ENCODE peak calls at places on chromosomes 6 and 20, in five cellular contexts. R is HepG2, L is K562, N is SK-N-SH, X is H1. G is an unnamed sample.

GRCh38 chr20:59392741-59393140 is 92.3 kb downstream of the EDN3 start:
- DNase-seq in L (no peak), N (no peak), X (no peak), R (no peak), G (no peak)

GRCh38 chr6:26270121-26270861 is 94.7 kb upstream of the BTN3A2 start:
- DNase-seq in N (no peak), X (no peak), L (no peak), R (no peak), G (no peak)

GRCh38 chr20:57667924-57668782 is 41.7 kb downstream of the PMEPA1 start:
- DNase-seq in N (no peak), R (no peak), L (no peak), X (no peak), G (no peak)

GRCh38 chr6:27873101-27874030 is 38.8 kb downstream of the OR2B2 start:
- DNase-seq in R (no peak), L (no peak), N (peak; percentile 68), X (no peak), G (peak; percentile 83)

GRCh38 chr6:658244-658643 is 1.3 kb upstream of the HUS1B start:
- DNase-seq in R (no peak), N (no peak), L (peak; percentile 72), X (no peak), G (no peak)

GRCh38 chr6:162343196-162343901 is 384.2 kb downstream of the PRKN start:
- DNase-seq in N (peak; percentile 12), R (no peak), X (no peak), L (no peak), G (no peak)

GRCh38 chr20:48214601-48215000 is 429.3 kb upstream of the SULF2 start:
- DNase-seq in R (no peak), N (no peak), X (no peak), L (no peak), G (no peak)

GRCh38 chr20:25196701-25197120 is 1.2 kb downstream of the ENTPD6 start:
- DNase-seq in R (no peak), L (no peak), X (no peak), N (no peak), G (no peak)

GRCh38 chr6:13384966-13385365 is 56.6 kb upstream of the TBC1D7 start:
- DNase-seq in X (no peak), N (peak; percentile 66), R (no peak), L (no peak), G (no peak)

GRCh38 chr6:83019741-83020140 is 45.9 kb downstream of the UBE3D start:
- DNase-seq in R (no peak), X (peak; percentile 1), N (no peak), L (no peak), G (no peak)

GRCh38 chr20:7879883-7880282 is 60.4 kb downstream of the HAO1 start:
- DNase-seq in L (no peak), N (no peak), X (no peak), R (peak; percentile 31), G (no peak)

GRCh38 chr20:43755851-43756250 is 29.0 kb upstream of the GTSF1L start:
- DNase-seq in N (no peak), L (no peak), X (no peak), R (no peak), G (no peak)

GRCh38 chr6:154974485-154975149 is 20.5 kb upstream of the TIAM2 start:
- DNase-seq in X (no peak), N (no peak), L (peak; percentile 14), R (no peak), G (no peak)

GRCh38 chr6:109623288-109623687 is 67.7 kb downstream of the AK9 start:
- DNase-seq in R (no peak), L (no peak), N (no peak), X (no peak), G (no peak)
- TF ChIP-seq GABPA in R (no peak), L (no peak), N (no peak), X (no peak), G (no peak)

DNA sequence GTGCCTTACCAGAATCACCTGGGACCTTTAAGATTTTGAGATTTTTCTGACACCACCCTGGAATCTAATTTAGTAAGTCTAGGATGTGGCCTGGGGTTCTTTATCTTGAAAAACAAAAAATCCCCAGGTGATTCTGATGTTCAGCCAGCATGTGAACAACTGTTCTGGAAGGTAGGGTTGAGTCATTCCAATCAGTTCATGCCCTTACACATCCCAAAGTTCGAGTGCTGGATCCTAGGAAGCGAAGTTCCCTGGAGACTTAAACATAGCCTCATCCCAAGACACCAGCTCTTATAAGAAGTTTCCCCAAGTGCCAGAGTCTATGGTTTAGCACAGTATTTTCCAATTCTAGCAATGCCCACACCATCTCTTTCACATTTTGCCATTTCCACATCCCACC is 6.3 kb upstream of the TSHZ2 start:
- DNase-seq in R (no peak), X (no peak), L (no peak), N (no peak), G (no peak)
- TF ChIP-seq GABPA in R (no peak), X (no peak), L (no peak), N (no peak), G (no peak)

DNA sequence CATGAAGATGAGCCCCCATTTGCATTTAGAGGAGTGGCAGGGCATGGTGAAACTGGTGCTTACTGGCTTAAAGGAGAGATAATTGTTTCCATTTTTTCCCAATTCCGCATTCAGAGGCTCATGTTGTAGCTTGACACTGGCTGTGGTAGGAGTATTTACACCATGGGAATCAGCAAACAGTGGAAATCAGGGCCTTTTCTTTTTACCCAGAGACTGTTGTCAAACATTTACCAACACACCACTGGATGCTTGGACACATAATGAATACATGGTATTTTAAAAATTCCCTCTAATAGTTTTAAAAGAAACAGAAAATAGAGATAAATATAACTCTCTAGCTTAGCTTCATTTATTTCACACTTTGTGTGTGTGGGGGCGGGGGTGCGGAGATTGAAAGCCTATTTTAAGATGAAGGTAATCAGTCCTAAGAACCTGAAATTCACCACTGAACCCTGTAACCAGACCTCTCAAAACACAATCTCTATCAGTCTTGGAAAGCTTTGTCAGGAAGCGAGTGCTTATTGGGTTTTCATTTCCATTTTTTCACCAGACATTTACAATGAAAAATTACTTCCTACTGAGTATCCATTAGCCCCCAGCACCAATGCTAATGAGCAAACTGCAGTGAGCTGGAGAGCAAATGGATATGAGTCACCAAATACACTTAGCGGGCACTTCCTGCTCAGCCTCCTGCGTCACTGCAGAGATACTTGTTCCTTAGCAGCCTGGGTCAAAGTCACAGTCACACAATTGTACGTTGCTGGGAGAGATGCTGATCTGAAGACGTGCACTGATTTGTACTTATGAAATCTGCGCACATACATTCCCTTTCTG is 532.0 kb downstream of the BCKDHB start:
- DNase-seq in R (peak; percentile 11), X (peak; percentile 23), L (no peak), N (peak; percentile 62), G (no peak)
- TF ChIP-seq GABPA in R (no peak), X (no peak), L (no peak), N (peak; percentile 58), G (no peak)

DNA sequence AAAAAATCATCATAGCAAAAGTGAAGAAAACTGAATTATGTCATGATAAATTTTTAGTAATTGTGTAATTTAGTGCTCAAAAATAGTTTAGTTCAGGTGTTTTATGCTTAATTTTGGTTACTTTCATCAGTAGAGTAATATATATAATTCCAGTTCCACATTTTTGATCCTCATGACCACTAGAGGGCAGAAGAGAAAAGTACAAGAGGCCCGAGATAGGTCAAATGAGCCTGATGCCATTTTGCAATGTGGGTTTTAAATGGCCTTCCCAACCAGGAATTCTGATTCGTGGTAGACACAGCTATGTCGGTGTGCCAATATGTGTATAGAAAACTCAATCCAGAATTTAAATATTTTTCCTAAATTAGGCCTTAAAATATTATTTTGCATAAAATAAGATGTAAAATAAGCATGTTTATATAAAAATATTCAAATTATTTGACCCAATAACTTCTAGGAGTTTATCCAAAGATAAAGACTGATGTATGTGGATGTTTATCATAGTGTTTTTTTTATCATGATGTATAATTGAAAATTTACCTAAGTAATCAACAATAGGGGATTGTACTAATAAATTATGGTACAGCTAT is 159.7 kb upstream of the RPS6KA2 start:
- DNase-seq in N (peak; percentile 78), X (no peak), L (peak; percentile 79), R (peak; percentile 81), G (peak; percentile 16)
- TF ChIP-seq GABPA in N (no peak), X (no peak), L (peak; percentile 17), R (no peak), G (no peak)